ENCODE peak calls at places on chromosomes 11 and 22, in nine cellular contexts. One of them, this sample, is unnamed.

GRCh38 chr11:34682822-34683221 is 61.9 kb downstream of the EHF start:
- DNase-seq in non-pigmented ciliary epithelial cell: no peak
- DNase-seq in RWPE1: peak
- DNase-seq in GM12865: no peak
- DNase-seq in cardiac fibroblast: peak
- DNase-seq in AG10803: peak
- DNase-seq in stimulated activated naive CD4-positive, alpha-beta T cell: no peak
- DNase-seq in RPMI8226: no peak
- DNase-seq in DND-41: no peak
- DNase-seq in this sample: no peak

GRCh38 chr11:12130180-12130980 is 20.0 kb downstream of the MICAL2 start:
- DNase-seq in AG10803: no peak
- DNase-seq in GM12865: no peak
- DNase-seq in RPMI8226: peak
- DNase-seq in non-pigmented ciliary epithelial cell: no peak
- DNase-seq in RWPE1: no peak
- DNase-seq in cardiac fibroblast: no peak
- DNase-seq in DND-41: no peak
- DNase-seq in stimulated activated naive CD4-positive, alpha-beta T cell: no peak
- DNase-seq in this sample: no peak

GRCh38 chr11:102610198-102610597 is 14.9 kb downstream of the MMP20 start:
- DNase-seq in non-pigmented ciliary epithelial cell: no peak
- DNase-seq in AG10803: no peak
- DNase-seq in stimulated activated naive CD4-positive, alpha-beta T cell: no peak
- DNase-seq in RPMI8226: no peak
- DNase-seq in RWPE1: no peak
- DNase-seq in DND-41: no peak
- DNase-seq in GM12865: peak
- DNase-seq in cardiac fibroblast: no peak
- DNase-seq in this sample: no peak

GRCh38 chr11:102853956-102854355 is 10.5 kb upstream of the MMP3 start:
- DNase-seq in DND-41: no peak
- DNase-seq in RPMI8226: no peak
- DNase-seq in stimulated activated naive CD4-positive, alpha-beta T cell: no peak
- DNase-seq in cardiac fibroblast: no peak
- DNase-seq in RWPE1: peak
- DNase-seq in AG10803: no peak
- DNase-seq in non-pigmented ciliary epithelial cell: no peak
- DNase-seq in GM12865: no peak
- DNase-seq in this sample: no peak

GRCh38 chr11:9574806-9575530 is 1.5 kb downstream of the WEE1 start:
- DNase-seq in AG10803: peak
- DNase-seq in stimulated activated naive CD4-positive, alpha-beta T cell: no peak
- DNase-seq in RWPE1: peak
- DNase-seq in non-pigmented ciliary epithelial cell: no peak
- DNase-seq in cardiac fibroblast: peak
- DNase-seq in GM12865: peak
- DNase-seq in DND-41: peak
- DNase-seq in RPMI8226: peak
- DNase-seq in this sample: no peak

GRCh38 chr22:35629406-35630234 is 12.5 kb upstream of the MB start:
- DNase-seq in RPMI8226: no peak
- DNase-seq in DND-41: peak
- DNase-seq in cardiac fibroblast: peak
- DNase-seq in RWPE1: peak
- DNase-seq in stimulated activated naive CD4-positive, alpha-beta T cell: no peak
- DNase-seq in non-pigmented ciliary epithelial cell: peak
- DNase-seq in AG10803: peak
- DNase-seq in GM12865: peak
- DNase-seq in this sample: no peak

GRCh38 chr11:1202154-1202775 is 20.6 kb upstream of the MUC5B start:
- DNase-seq in AG10803: no peak
- DNase-seq in cardiac fibroblast: no peak
- DNase-seq in DND-41: peak
- DNase-seq in GM12865: peak
- DNase-seq in stimulated activated naive CD4-positive, alpha-beta T cell: no peak
- DNase-seq in non-pigmented ciliary epithelial cell: no peak
- DNase-seq in RPMI8226: no peak
- DNase-seq in RWPE1: no peak
- DNase-seq in this sample: peak

GRCh38 chr22:46791201-46791731 is 28.8 kb downstream of the TBC1D22A start:
- DNase-seq in cardiac fibroblast: peak
- DNase-seq in non-pigmented ciliary epithelial cell: peak
- DNase-seq in RWPE1: peak
- DNase-seq in RPMI8226: no peak
- DNase-seq in DND-41: peak
- DNase-seq in AG10803: peak
- DNase-seq in stimulated activated naive CD4-positive, alpha-beta T cell: peak
- DNase-seq in GM12865: peak
- DNase-seq in this sample: peak

GRCh38 chr11:1921576-1922141 is 2.2 kb downstream of the TNNT3 start:
- DNase-seq in AG10803: peak
- DNase-seq in GM12865: no peak
- DNase-seq in non-pigmented ciliary epithelial cell: no peak
- DNase-seq in RWPE1: no peak
- DNase-seq in stimulated activated naive CD4-positive, alpha-beta T cell: no peak
- DNase-seq in RPMI8226: no peak
- DNase-seq in DND-41: no peak
- DNase-seq in cardiac fibroblast: peak
- DNase-seq in this sample: no peak

GRCh38 chr22:36036167-36036624 is 7.6 kb upstream of the RBFOX2 start:
- DNase-seq in RPMI8226: no peak
- DNase-seq in DND-41: no peak
- DNase-seq in AG10803: no peak
- DNase-seq in RWPE1: no peak
- DNase-seq in stimulated activated naive CD4-positive, alpha-beta T cell: no peak
- DNase-seq in cardiac fibroblast: no peak
- DNase-seq in non-pigmented ciliary epithelial cell: no peak
- DNase-seq in GM12865: no peak
- DNase-seq in this sample: no peak

GRCh38 chr22:50529416-50530279 is at the start of gene TYMP:
- DNase-seq in GM12865: peak
- DNase-seq in cardiac fibroblast: no peak
- DNase-seq in RPMI8226: peak
- DNase-seq in AG10803: peak
- DNase-seq in non-pigmented ciliary epithelial cell: no peak
- DNase-seq in DND-41: no peak
- DNase-seq in stimulated activated naive CD4-positive, alpha-beta T cell: peak
- DNase-seq in RWPE1: no peak
- DNase-seq in this sample: no peak

GRCh38 chr11:6251120-6251733 is 8.4 kb upstream of the CCKBR start:
- DNase-seq in cardiac fibroblast: peak
- DNase-seq in DND-41: peak
- DNase-seq in AG10803: peak
- DNase-seq in RPMI8226: peak
- DNase-seq in RWPE1: peak
- DNase-seq in stimulated activated naive CD4-positive, alpha-beta T cell: peak
- DNase-seq in GM12865: peak
- DNase-seq in non-pigmented ciliary epithelial cell: peak
- DNase-seq in this sample: peak

GRCh38 chr11:132992838-132993680 is 539.2 kb downstream of the OPCML start:
- DNase-seq in cardiac fibroblast: no peak
- DNase-seq in stimulated activated naive CD4-positive, alpha-beta T cell: no peak
- DNase-seq in GM12865: no peak
- DNase-seq in AG10803: peak
- DNase-seq in non-pigmented ciliary epithelial cell: peak
- DNase-seq in RPMI8226: no peak
- DNase-seq in DND-41: no peak
- DNase-seq in RWPE1: no peak
- DNase-seq in this sample: no peak

GRCh38 chr11:46108752-46109151 is 12.5 kb downstream of the PHF21A start:
- DNase-seq in RPMI8226: no peak
- DNase-seq in GM12865: no peak
- DNase-seq in DND-41: no peak
- DNase-seq in non-pigmented ciliary epithelial cell: no peak
- DNase-seq in AG10803: no peak
- DNase-seq in RWPE1: no peak
- DNase-seq in cardiac fibroblast: no peak
- DNase-seq in stimulated activated naive CD4-positive, alpha-beta T cell: no peak
- DNase-seq in this sample: no peak

GRCh38 chr22:30575011-30575671 is 676 bp upstream of the GAL3ST1 start:
- DNase-seq in AG10803: peak
- DNase-seq in non-pigmented ciliary epithelial cell: no peak
- DNase-seq in cardiac fibroblast: peak
- DNase-seq in stimulated activated naive CD4-positive, alpha-beta T cell: no peak
- DNase-seq in DND-41: no peak
- DNase-seq in RPMI8226: no peak
- DNase-seq in RWPE1: no peak
- DNase-seq in GM12865: no peak
- DNase-seq in this sample: no peak

GRCh38 chr11:130156108-130157022 is 3.2 kb upstream of the ST14 start:
- DNase-seq in DND-41: no peak
- DNase-seq in RWPE1: no peak
- DNase-seq in non-pigmented ciliary epithelial cell: no peak
- DNase-seq in GM12865: no peak
- DNase-seq in AG10803: peak
- DNase-seq in stimulated activated naive CD4-positive, alpha-beta T cell: no peak
- DNase-seq in cardiac fibroblast: peak
- DNase-seq in RPMI8226: peak
- DNase-seq in this sample: no peak

GRCh38 chr11:113193077-113193476 is 121.3 kb upstream of the TTC12 start:
- DNase-seq in cardiac fibroblast: no peak
- DNase-seq in stimulated activated naive CD4-positive, alpha-beta T cell: no peak
- DNase-seq in GM12865: no peak
- DNase-seq in AG10803: peak
- DNase-seq in DND-41: no peak
- DNase-seq in RPMI8226: no peak
- DNase-seq in non-pigmented ciliary epithelial cell: no peak
- DNase-seq in RWPE1: no peak
- DNase-seq in this sample: no peak

GRCh38 chr11:22340803-22341581 is 2.8 kb downstream of the SLC17A6 start:
- DNase-seq in RPMI8226: no peak
- DNase-seq in cardiac fibroblast: no peak
- DNase-seq in DND-41: no peak
- DNase-seq in AG10803: no peak
- DNase-seq in RWPE1: no peak
- DNase-seq in non-pigmented ciliary epithelial cell: no peak
- DNase-seq in stimulated activated naive CD4-positive, alpha-beta T cell: no peak
- DNase-seq in GM12865: no peak
- DNase-seq in this sample: no peak

GRCh38 chr11:122422707-122423106 is 232.8 kb upstream of the UBASH3B start:
- DNase-seq in non-pigmented ciliary epithelial cell: no peak
- DNase-seq in GM12865: no peak
- DNase-seq in DND-41: no peak
- DNase-seq in RPMI8226: no peak
- DNase-seq in RWPE1: peak
- DNase-seq in stimulated activated naive CD4-positive, alpha-beta T cell: no peak
- DNase-seq in AG10803: peak
- DNase-seq in cardiac fibroblast: peak
- DNase-seq in this sample: no peak

GRCh38 chr11:5989203-5989602 is 2.4 kb upstream of the OR52L1 start:
- DNase-seq in non-pigmented ciliary epithelial cell: no peak
- DNase-seq in cardiac fibroblast: no peak
- DNase-seq in GM12865: no peak
- DNase-seq in stimulated activated naive CD4-positive, alpha-beta T cell: no peak
- DNase-seq in RPMI8226: no peak
- DNase-seq in AG10803: no peak
- DNase-seq in DND-41: no peak
- DNase-seq in RWPE1: no peak
- DNase-seq in this sample: no peak

GRCh38 chr11:129372609-129373488 is 2.8 kb upstream of the BARX2 start:
- DNase-seq in GM12865: no peak
- DNase-seq in non-pigmented ciliary epithelial cell: no peak
- DNase-seq in RWPE1: no peak
- DNase-seq in RPMI8226: no peak
- DNase-seq in stimulated activated naive CD4-positive, alpha-beta T cell: no peak
- DNase-seq in DND-41: no peak
- DNase-seq in cardiac fibroblast: no peak
- DNase-seq in AG10803: no peak
- DNase-seq in this sample: no peak

GRCh38 chr11:65766535-65766934 is 14.2 kb downstream of the AP5B1 start:
- DNase-seq in stimulated activated naive CD4-positive, alpha-beta T cell: no peak
- DNase-seq in DND-41: no peak
- DNase-seq in RWPE1: no peak
- DNase-seq in GM12865: no peak
- DNase-seq in cardiac fibroblast: peak
- DNase-seq in non-pigmented ciliary epithelial cell: no peak
- DNase-seq in RPMI8226: peak
- DNase-seq in AG10803: peak
- DNase-seq in this sample: peak

GRCh38 chr11:209275-210121 is 2.0 kb downstream of the RIC8A start:
- DNase-seq in cardiac fibroblast: peak
- DNase-seq in RPMI8226: peak
- DNase-seq in non-pigmented ciliary epithelial cell: no peak
- DNase-seq in stimulated activated naive CD4-positive, alpha-beta T cell: no peak
- DNase-seq in GM12865: peak
- DNase-seq in RWPE1: no peak
- DNase-seq in DND-41: no peak
- DNase-seq in AG10803: peak
- DNase-seq in this sample: no peak

GRCh38 chr22:36797988-36798670 is 18.7 kb downstream of the PVALB start:
- DNase-seq in GM12865: peak
- DNase-seq in stimulated activated naive CD4-positive, alpha-beta T cell: no peak
- DNase-seq in DND-41: no peak
- DNase-seq in non-pigmented ciliary epithelial cell: no peak
- DNase-seq in cardiac fibroblast: no peak
- DNase-seq in RPMI8226: peak
- DNase-seq in AG10803: no peak
- DNase-seq in RWPE1: no peak
- DNase-seq in this sample: no peak

GRCh38 chr22:28012811-28013460 is 93.9 kb upstream of the PITPNB start:
- DNase-seq in cardiac fibroblast: no peak
- DNase-seq in GM12865: no peak
- DNase-seq in RPMI8226: no peak
- DNase-seq in RWPE1: no peak
- DNase-seq in AG10803: no peak
- DNase-seq in non-pigmented ciliary epithelial cell: no peak
- DNase-seq in DND-41: no peak
- DNase-seq in stimulated activated naive CD4-positive, alpha-beta T cell: no peak
- DNase-seq in this sample: no peak

GRCh38 chr11:98115873-98116272 is 904.9 kb upstream of the CNTN5 start:
- DNase-seq in AG10803: no peak
- DNase-seq in RPMI8226: no peak
- DNase-seq in stimulated activated naive CD4-positive, alpha-beta T cell: no peak
- DNase-seq in RWPE1: no peak
- DNase-seq in DND-41: no peak
- DNase-seq in non-pigmented ciliary epithelial cell: no peak
- DNase-seq in GM12865: no peak
- DNase-seq in cardiac fibroblast: no peak
- DNase-seq in this sample: no peak

GRCh38 chr11:95375881-95376280 is 144.9 kb upstream of the SESN3 start:
- DNase-seq in non-pigmented ciliary epithelial cell: peak
- DNase-seq in RPMI8226: no peak
- DNase-seq in RWPE1: no peak
- DNase-seq in DND-41: no peak
- DNase-seq in stimulated activated naive CD4-positive, alpha-beta T cell: no peak
- DNase-seq in AG10803: peak
- DNase-seq in GM12865: no peak
- DNase-seq in cardiac fibroblast: peak
- DNase-seq in this sample: no peak

GRCh38 chr11:503179-503981 is 3.7 kb downstream of the RNH1 start:
- DNase-seq in stimulated activated naive CD4-positive, alpha-beta T cell: no peak
- DNase-seq in AG10803: peak
- DNase-seq in DND-41: no peak
- DNase-seq in RPMI8226: no peak
- DNase-seq in non-pigmented ciliary epithelial cell: no peak
- DNase-seq in cardiac fibroblast: peak
- DNase-seq in RWPE1: peak
- DNase-seq in GM12865: peak
- DNase-seq in this sample: no peak

GRCh38 chr22:44172370-44173108 is 8.2 kb upstream of the PARVG start:
- DNase-seq in stimulated activated naive CD4-positive, alpha-beta T cell: no peak
- DNase-seq in cardiac fibroblast: no peak
- DNase-seq in RPMI8226: no peak
- DNase-seq in non-pigmented ciliary epithelial cell: no peak
- DNase-seq in RWPE1: no peak
- DNase-seq in GM12865: peak
- DNase-seq in DND-41: no peak
- DNase-seq in AG10803: peak
- DNase-seq in this sample: no peak